ENCODE peak calls at places on chromosomes 13 and 19, in seven cellular contexts. Q is naive thymus-derived CD4-positive, alpha-beta T cell; W is PC-9; G is GM23338; E is ovary; T is suprapubic skin; X is testis. Z is an unnamed sample.

GRCh38 chr13:48000559-48001126 is 430 bp downstream of the SUCLA2 start:
- DNase-seq in Q (peak), G (peak), T (no peak), X (no peak), W (no peak), E (peak), Z (peak)

GRCh38 chr13:70580825-70581224 is 472.6 kb upstream of the KLHL1 start:
- DNase-seq in T (no peak), X (no peak), E (no peak), W (no peak), Q (no peak), G (no peak), Z (no peak)

GRCh38 chr19:47490847-47491246 is 6.8 kb upstream of the KPTN start:
- DNase-seq in X (no peak), G (no peak), E (no peak), T (no peak), W (no peak), Q (no peak), Z (no peak)

GRCh38 chr13:88144580-88144979 is 473.4 kb downstream of the SLITRK5 start:
- DNase-seq in E (no peak), X (no peak), W (no peak), T (no peak), Q (no peak), G (peak), Z (no peak)

GRCh38 chr13:102405499-102406079 is 3.7 kb upstream of the FGF14 start:
- DNase-seq in E (no peak), W (no peak), T (no peak), Q (no peak), X (no peak), G (peak), Z (no peak)

GRCh38 chr13:72648513-72649065 is 78.8 kb downstream of the MZT1 start:
- DNase-seq in X (no peak), E (no peak), Q (no peak), W (no peak), G (peak), T (no peak), Z (no peak)

GRCh38 chr13:47372742-47373141 is 475.9 kb upstream of the HTR2A start:
- DNase-seq in X (no peak), T (no peak), Q (no peak), E (no peak), G (peak), W (no peak), Z (no peak)

GRCh38 chr13:98351636-98352035 is 174.6 kb upstream of the RNF113B start:
- DNase-seq in Q (no peak), T (no peak), G (no peak), X (no peak), W (peak), E (no peak), Z (no peak)

GRCh38 chr13:30204564-30204963 is 102.8 kb downstream of the KATNAL1 start:
- DNase-seq in G (no peak), X (no peak), W (no peak), T (no peak), E (no peak), Q (no peak), Z (no peak)

GRCh38 chr13:106159295-106160195 is 375.9 kb downstream of the EFNB2 start:
- DNase-seq in X (peak), T (no peak), G (peak), E (no peak), Q (no peak), W (no peak), Z (no peak)

GRCh38 chr13:102825400-102825799 is 20.4 kb upstream of the ERCC5 start:
- DNase-seq in T (no peak), W (peak), G (peak), Q (no peak), X (no peak), E (no peak), Z (no peak)

GRCh38 chr13:77061362-77061761 is 34.4 kb upstream of the FBXL3 start:
- DNase-seq in W (no peak), X (no peak), E (no peak), T (no peak), Q (no peak), G (no peak), Z (no peak)
- H3K4me3 ChIP-seq in W (no peak), X (no peak), E (no peak), T (no peak), Q (no peak), G (no peak), Z (no peak)

GRCh38 chr19:6533746-6534418 is 3.1 kb downstream of the TNFSF9 start:
- DNase-seq in E (no peak), X (no peak), W (no peak), T (no peak), Q (no peak), G (peak), Z (no peak)

GRCh38 chr19:6531956-6532243 is 1.1 kb downstream of the TNFSF9 start:
- DNase-seq in T (no peak), Q (no peak), W (no peak), E (no peak), X (no peak), G (no peak), Z (no peak)

GRCh38 chr19:6533000-6533328 is 2.1 kb downstream of the TNFSF9 start:
- DNase-seq in Q (no peak), W (no peak), G (no peak), X (no peak), T (no peak), E (no peak), Z (no peak)

GRCh38 chr19:6531163-6531955 is 533 bp downstream of the TNFSF9 start:
- DNase-seq in Q (no peak), T (peak), W (no peak), X (no peak), G (no peak), E (no peak), Z (no peak)

DNA sequence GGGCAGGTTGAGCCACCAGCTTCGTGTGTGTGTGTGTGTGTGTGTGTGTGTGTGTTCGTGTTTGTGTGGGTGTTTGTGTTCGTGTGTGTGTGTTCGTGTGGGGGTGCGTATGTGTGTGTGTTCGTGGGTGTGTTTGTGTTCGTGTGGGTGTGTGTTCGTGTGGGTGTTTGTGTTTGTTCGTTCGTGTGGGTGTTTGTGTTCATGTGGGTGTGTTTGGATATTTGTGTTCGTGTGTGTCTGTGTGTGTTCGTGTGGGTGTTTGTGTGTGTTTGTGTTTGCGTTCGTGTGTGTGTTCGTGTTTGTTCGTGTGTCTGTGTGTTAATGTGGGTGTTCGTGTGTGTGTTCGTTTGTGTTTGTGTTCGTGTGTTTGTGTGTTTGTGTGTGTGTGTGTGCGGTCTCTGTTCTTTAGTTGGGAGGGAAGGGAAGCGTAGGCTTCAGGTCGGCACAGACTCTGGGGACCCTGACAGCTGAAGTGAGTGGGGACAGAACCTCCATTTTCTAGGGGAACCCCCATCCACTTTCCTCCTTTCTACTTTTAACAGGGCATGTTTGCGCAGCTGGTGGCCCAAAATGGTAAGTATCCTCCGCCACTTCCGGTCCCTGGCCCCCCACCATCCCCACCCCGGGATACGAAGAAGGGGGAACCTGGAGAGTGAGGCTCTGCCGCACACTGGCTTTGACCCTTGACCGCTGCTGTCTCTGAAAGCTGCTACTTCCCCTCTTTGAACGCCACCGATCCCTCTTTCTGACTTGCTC is 1.6 kb downstream of the TNFSF9 start:
- DNase-seq in W (no peak), T (no peak), X (no peak), E (no peak), Q (no peak), G (no peak), Z (no peak)
- H3K4me3 ChIP-seq in W (peak), T (peak), X (no peak), E (no peak), Q (peak), G (peak), Z (no peak)

GRCh38 chr19:12884926-12885748 is 1.9 kb downstream of the KLF1 start:
- DNase-seq in T (peak), Q (peak), W (peak), G (peak), X (peak), E (no peak), Z (no peak)
- H3K4me3 ChIP-seq in T (peak), Q (peak), W (peak), G (peak), X (peak), E (no peak), Z (peak)

GRCh38 chr19:40247735-40248262 is 21.3 kb upstream of the CCNP start:
- DNase-seq in T (no peak), G (no peak), W (no peak), X (no peak), E (no peak), Q (no peak), Z (no peak)
- H3K4me3 ChIP-seq in T (no peak), G (no peak), W (no peak), X (no peak), E (no peak), Q (no peak), Z (no peak)

DNA sequence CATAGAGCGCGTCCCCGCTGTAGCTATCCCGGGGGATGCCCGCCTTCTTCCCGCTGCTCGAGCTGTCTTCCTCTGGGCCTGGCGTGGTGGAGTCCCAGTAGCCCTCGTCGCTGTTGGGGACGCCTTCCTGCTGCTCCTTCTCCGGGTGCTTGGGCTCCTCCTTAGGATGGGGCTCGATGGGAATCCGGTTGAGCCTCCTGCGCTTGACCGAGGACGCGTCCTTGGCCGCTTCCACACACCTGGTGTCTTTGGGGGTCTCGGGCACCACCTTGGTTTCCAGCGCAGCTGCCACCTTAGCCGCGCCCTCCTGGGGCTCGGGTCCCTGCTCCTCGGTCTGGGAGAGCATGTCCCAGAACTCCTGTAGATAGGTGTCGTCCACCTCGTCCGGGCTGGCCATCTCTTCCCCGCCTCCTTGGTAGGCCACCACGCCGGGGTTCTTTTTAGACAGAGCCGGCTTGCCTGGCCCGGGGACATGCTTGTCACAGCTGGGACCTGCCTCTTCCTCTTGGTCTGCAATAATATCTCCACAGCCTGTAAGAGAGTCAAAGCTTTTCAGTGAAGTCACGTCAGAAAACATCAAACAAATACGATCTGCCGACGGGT is 2.0 kb downstream of the AMER2 start:
- DNase-seq in Q (no peak), T (no peak), W (no peak), E (no peak), G (no peak), X (no peak), Z (no peak)
- H3K4me3 ChIP-seq in Q (no peak), T (peak), W (no peak), E (no peak), G (peak), X (peak), Z (no peak)

DNA sequence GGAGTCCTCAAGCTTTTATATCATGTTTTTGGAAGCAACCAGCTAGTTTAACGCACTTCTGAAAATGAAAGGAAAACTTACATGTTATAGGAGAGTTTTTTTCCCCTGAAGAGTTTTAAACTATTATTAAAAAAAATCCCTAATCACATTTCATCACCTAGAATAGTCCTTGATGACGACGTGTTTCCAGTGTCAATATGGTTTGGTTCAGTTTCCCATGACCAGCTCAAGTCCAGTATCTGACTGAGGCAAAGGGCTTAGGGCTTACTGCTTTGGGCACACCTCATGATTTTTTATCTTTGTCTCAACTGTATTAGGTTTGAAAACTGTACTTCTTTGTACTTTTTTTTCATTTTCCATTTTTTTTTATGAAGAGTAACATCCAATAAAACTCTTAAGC is 36.1 kb downstream of the URI1 start:
- DNase-seq in X (no peak), G (no peak), W (no peak), T (no peak), Q (no peak), E (no peak), Z (no peak)
- H3K4me3 ChIP-seq in X (no peak), G (no peak), W (no peak), T (no peak), Q (no peak), E (no peak), Z (no peak)

GRCh38 chr13:52749446-52749845 is 9.8 kb upstream of the CNMD start:
- DNase-seq in T (no peak), E (no peak), X (no peak), G (no peak), Q (no peak), W (no peak), Z (no peak)

GRCh38 chr13:52743569-52743968 is 3.9 kb upstream of the CNMD start:
- DNase-seq in G (no peak), X (no peak), W (no peak), E (no peak), Q (no peak), T (no peak), Z (no peak)

GRCh38 chr13:52743988-52744387 is 4.4 kb upstream of the CNMD start:
- DNase-seq in E (no peak), T (no peak), X (no peak), Q (no peak), G (no peak), W (no peak), Z (no peak)

GRCh38 chr13:52746141-52746540 is 6.5 kb upstream of the CNMD start:
- DNase-seq in E (no peak), W (no peak), Q (no peak), X (no peak), G (no peak), T (no peak), Z (no peak)

GRCh38 chr13:52744842-52745241 is 5.2 kb upstream of the CNMD start:
- DNase-seq in E (no peak), W (no peak), X (no peak), T (no peak), Q (no peak), G (no peak), Z (no peak)
- H3K4me3 ChIP-seq in E (no peak), W (no peak), X (no peak), T (no peak), Q (no peak), G (no peak), Z (no peak)

GRCh38 chr19:2703077-2703437 is 563 bp upstream of the GNG7 start:
- DNase-seq in E (no peak), W (no peak), Q (no peak), T (no peak), X (no peak), G (no peak), Z (no peak)
- H3K4me3 ChIP-seq in E (peak), W (no peak), Q (peak), T (peak), X (no peak), G (peak), Z (peak)

GRCh38 chr19:53212703-53213320 is 19.7 kb upstream of the ZNF665 start:
- DNase-seq in E (no peak), W (no peak), X (no peak), G (no peak), Q (no peak), T (no peak), Z (no peak)
- H3K4me3 ChIP-seq in E (no peak), W (no peak), X (no peak), G (no peak), Q (peak), T (no peak), Z (no peak)